ENCODE peak calls at places on chromosomes 3 and 15, in ten cellular contexts. One of them, this sample, is unnamed.
A peak's percentile ranks its signal among the peaks of the same experiment; 100 is the strongest.

GRCh38 chr15:25663515-25663914 is 199.6 kb downstream of the ATP10A start:
- DNase-seq in stomach: no peak
- DNase-seq in iPS DF 6.9: no peak
- DNase-seq in CD4-positive, CD25-positive, alpha-beta regulatory T cell: no peak
- DNase-seq in PC-3: no peak
- DNase-seq in cardiac muscle cell: no peak
- DNase-seq in neural progenitor cell: no peak
- DNase-seq in breast epithelium: no peak
- DNase-seq in CD4-positive, alpha-beta memory T cell: no peak
- DNase-seq in uterus: no peak
- DNase-seq in this sample: no peak

GRCh38 chr15:38555686-38556334 is 8.8 kb downstream of the RASGRP1 start:
- DNase-seq in stomach: no peak
- DNase-seq in iPS DF 6.9: no peak
- DNase-seq in CD4-positive, CD25-positive, alpha-beta regulatory T cell: no peak
- DNase-seq in PC-3: no peak
- DNase-seq in cardiac muscle cell: no peak
- DNase-seq in neural progenitor cell: no peak
- DNase-seq in breast epithelium: no peak
- DNase-seq in CD4-positive, alpha-beta memory T cell: no peak
- DNase-seq in uterus: no peak
- DNase-seq in this sample: no peak

GRCh38 chr3:49644684-49645083 is 29.5 kb upstream of the APEH start:
- DNase-seq in stomach: no peak
- DNase-seq in iPS DF 6.9: no peak
- DNase-seq in CD4-positive, CD25-positive, alpha-beta regulatory T cell: no peak
- DNase-seq in PC-3: no peak
- DNase-seq in cardiac muscle cell: no peak
- DNase-seq in neural progenitor cell: no peak
- DNase-seq in breast epithelium: no peak
- DNase-seq in CD4-positive, alpha-beta memory T cell: no peak
- DNase-seq in uterus: no peak
- DNase-seq in this sample: no peak

GRCh38 chr3:53836084-53836872 is 9.9 kb downstream of the CHDH start:
- DNase-seq in stomach: peak; percentile 22
- DNase-seq in iPS DF 6.9: no peak
- DNase-seq in CD4-positive, CD25-positive, alpha-beta regulatory T cell: no peak
- DNase-seq in PC-3: no peak
- DNase-seq in cardiac muscle cell: no peak
- DNase-seq in neural progenitor cell: no peak
- DNase-seq in breast epithelium: no peak
- DNase-seq in CD4-positive, alpha-beta memory T cell: no peak
- DNase-seq in uterus: no peak
- DNase-seq in this sample: no peak

GRCh38 chr15:48424076-48424475 is 92.8 kb downstream of the DUT start:
- DNase-seq in stomach: no peak
- DNase-seq in iPS DF 6.9: no peak
- DNase-seq in CD4-positive, CD25-positive, alpha-beta regulatory T cell: peak; percentile 5
- DNase-seq in PC-3: peak; percentile 60
- DNase-seq in cardiac muscle cell: no peak
- DNase-seq in neural progenitor cell: no peak
- DNase-seq in breast epithelium: no peak
- DNase-seq in CD4-positive, alpha-beta memory T cell: no peak
- DNase-seq in uterus: no peak
- DNase-seq in this sample: no peak

GRCh38 chr15:67777071-67777470 is 48.2 kb upstream of the SKOR1 start:
- DNase-seq in stomach: no peak
- DNase-seq in iPS DF 6.9: no peak
- DNase-seq in CD4-positive, CD25-positive, alpha-beta regulatory T cell: no peak
- DNase-seq in PC-3: no peak
- DNase-seq in cardiac muscle cell: no peak
- DNase-seq in neural progenitor cell: no peak
- DNase-seq in breast epithelium: no peak
- DNase-seq in CD4-positive, alpha-beta memory T cell: no peak
- DNase-seq in uterus: no peak
- DNase-seq in this sample: no peak

GRCh38 chr3:29486087-29486486 is 205.2 kb downstream of the RBMS3 start:
- DNase-seq in stomach: no peak
- DNase-seq in iPS DF 6.9: no peak
- DNase-seq in CD4-positive, CD25-positive, alpha-beta regulatory T cell: no peak
- DNase-seq in PC-3: peak; percentile 88
- DNase-seq in cardiac muscle cell: no peak
- DNase-seq in neural progenitor cell: no peak
- DNase-seq in breast epithelium: no peak
- DNase-seq in CD4-positive, alpha-beta memory T cell: no peak
- DNase-seq in uterus: no peak
- DNase-seq in this sample: no peak

GRCh38 chr15:58701376-58701775 is 48.1 kb downstream of the ADAM10 start:
- DNase-seq in stomach: no peak
- DNase-seq in iPS DF 6.9: no peak
- DNase-seq in CD4-positive, CD25-positive, alpha-beta regulatory T cell: no peak
- DNase-seq in PC-3: no peak
- DNase-seq in cardiac muscle cell: no peak
- DNase-seq in neural progenitor cell: no peak
- DNase-seq in breast epithelium: no peak
- DNase-seq in CD4-positive, alpha-beta memory T cell: no peak
- DNase-seq in uterus: no peak
- DNase-seq in this sample: no peak

GRCh38 chr3:193805448-193805847 is 212.4 kb downstream of the OPA1 start:
- DNase-seq in stomach: peak; percentile 67
- DNase-seq in iPS DF 6.9: no peak
- DNase-seq in CD4-positive, CD25-positive, alpha-beta regulatory T cell: no peak
- DNase-seq in PC-3: peak; percentile 99
- DNase-seq in cardiac muscle cell: peak; percentile 46
- DNase-seq in neural progenitor cell: no peak
- DNase-seq in breast epithelium: peak; percentile 97
- DNase-seq in CD4-positive, alpha-beta memory T cell: no peak
- DNase-seq in uterus: peak; percentile 62
- DNase-seq in this sample: no peak

GRCh38 chr15:31222769-31223345 is 103.8 kb upstream of the KLF13 start:
- DNase-seq in stomach: no peak
- DNase-seq in iPS DF 6.9: no peak
- DNase-seq in CD4-positive, CD25-positive, alpha-beta regulatory T cell: no peak
- DNase-seq in PC-3: no peak
- DNase-seq in cardiac muscle cell: no peak
- DNase-seq in neural progenitor cell: no peak
- DNase-seq in breast epithelium: no peak
- DNase-seq in CD4-positive, alpha-beta memory T cell: no peak
- DNase-seq in uterus: no peak
- DNase-seq in this sample: no peak

GRCh38 chr15:83164409-83165404 is 42.9 kb downstream of the HDGFL3 start:
- DNase-seq in stomach: no peak
- DNase-seq in iPS DF 6.9: no peak
- DNase-seq in CD4-positive, CD25-positive, alpha-beta regulatory T cell: peak; percentile 55
- DNase-seq in PC-3: peak; percentile 30
- DNase-seq in cardiac muscle cell: no peak
- DNase-seq in neural progenitor cell: no peak
- DNase-seq in breast epithelium: no peak
- DNase-seq in CD4-positive, alpha-beta memory T cell: peak; percentile 20
- DNase-seq in uterus: no peak
- DNase-seq in this sample: no peak

GRCh38 chr3:38528457-38528856 is 32.3 kb downstream of the EXOG start:
- DNase-seq in stomach: no peak
- DNase-seq in iPS DF 6.9: no peak
- DNase-seq in CD4-positive, CD25-positive, alpha-beta regulatory T cell: no peak
- DNase-seq in PC-3: peak; percentile 19
- DNase-seq in cardiac muscle cell: peak; percentile 46
- DNase-seq in neural progenitor cell: peak; percentile 70
- DNase-seq in breast epithelium: no peak
- DNase-seq in CD4-positive, alpha-beta memory T cell: no peak
- DNase-seq in uterus: no peak
- DNase-seq in this sample: no peak

GRCh38 chr3:190886945-190887344 is 24.5 kb upstream of the GMNC start:
- DNase-seq in stomach: no peak
- DNase-seq in iPS DF 6.9: no peak
- DNase-seq in CD4-positive, CD25-positive, alpha-beta regulatory T cell: no peak
- DNase-seq in PC-3: peak; percentile 51
- DNase-seq in cardiac muscle cell: no peak
- DNase-seq in neural progenitor cell: no peak
- DNase-seq in breast epithelium: no peak
- DNase-seq in CD4-positive, alpha-beta memory T cell: no peak
- DNase-seq in uterus: no peak
- DNase-seq in this sample: no peak

GRCh38 chr3:129936757-129937156 is 37.8 kb upstream of the TRH start:
- DNase-seq in stomach: peak; percentile 41
- DNase-seq in iPS DF 6.9: no peak
- DNase-seq in CD4-positive, CD25-positive, alpha-beta regulatory T cell: peak; percentile 59
- DNase-seq in PC-3: peak; percentile 30
- DNase-seq in cardiac muscle cell: no peak
- DNase-seq in neural progenitor cell: peak; percentile 88
- DNase-seq in breast epithelium: no peak
- DNase-seq in CD4-positive, alpha-beta memory T cell: peak; percentile 37
- DNase-seq in uterus: peak; percentile 34
- DNase-seq in this sample: peak; percentile 24

DNA sequence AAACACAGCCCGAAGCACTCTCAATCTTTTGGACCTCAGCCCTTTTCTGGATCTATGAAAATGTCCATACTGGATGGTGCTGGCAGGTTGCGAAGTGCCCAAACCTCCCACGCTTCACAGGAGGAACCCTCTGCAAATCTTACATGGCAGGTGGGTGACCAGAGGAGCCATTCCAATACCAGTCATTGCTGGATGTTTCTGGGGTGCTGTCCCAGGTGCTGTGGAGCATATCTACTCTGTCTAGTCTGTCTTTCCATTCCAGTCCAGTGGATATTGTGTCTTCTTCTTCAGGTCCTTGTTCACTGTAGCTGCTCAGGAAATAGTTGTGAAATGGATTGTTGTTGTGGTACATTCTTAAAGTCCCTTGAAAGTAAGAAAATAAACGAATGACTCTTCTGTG is 10.7 kb upstream of the ADIPOQ start:
- DNase-seq in stomach: no peak
- DNase-seq in iPS DF 6.9: no peak
- DNase-seq in CD4-positive, CD25-positive, alpha-beta regulatory T cell: no peak
- DNase-seq in PC-3: no peak
- DNase-seq in cardiac muscle cell: no peak
- DNase-seq in neural progenitor cell: no peak
- DNase-seq in breast epithelium: no peak
- DNase-seq in CD4-positive, alpha-beta memory T cell: no peak
- DNase-seq in uterus: no peak
- DNase-seq in this sample: no peak
- H3K27me3 ChIP-seq in stomach: peaks cover 3% of the 10 kb centered on the region
- H3K27me3 ChIP-seq in iPS DF 6.9: peaks cover 10% of the 10 kb centered on the region
- H3K27me3 ChIP-seq in CD4-positive, CD25-positive, alpha-beta regulatory T cell: peaks cover 40% of the 10 kb centered on the region
- H3K27me3 ChIP-seq in PC-3: peaks cover 50% of the 10 kb centered on the region
- H3K27me3 ChIP-seq in cardiac muscle cell: peaks cover 72% of the 10 kb centered on the region
- H3K27me3 ChIP-seq in neural progenitor cell: peaks cover 62% of the 10 kb centered on the region
- H3K27me3 ChIP-seq in breast epithelium: peaks cover 44% of the 10 kb centered on the region
- H3K27me3 ChIP-seq in CD4-positive, alpha-beta memory T cell: peaks cover 28% of the 10 kb centered on the region
- H3K27me3 ChIP-seq in uterus: peaks cover 43% of the 10 kb centered on the region
- H3K27me3 ChIP-seq in this sample: peaks cover 19% of the 10 kb centered on the region

GRCh38 chr15:50973605-50974004 is 65.1 kb downstream of the AP4E1 start:
- DNase-seq in stomach: no peak
- DNase-seq in iPS DF 6.9: no peak
- DNase-seq in CD4-positive, CD25-positive, alpha-beta regulatory T cell: no peak
- DNase-seq in PC-3: no peak
- DNase-seq in cardiac muscle cell: no peak
- DNase-seq in neural progenitor cell: no peak
- DNase-seq in breast epithelium: no peak
- DNase-seq in CD4-positive, alpha-beta memory T cell: no peak
- DNase-seq in uterus: no peak
- DNase-seq in this sample: no peak
- H3K36me3 ChIP-seq in stomach: peaks cover 76% of the 10 kb centered on the region
- H3K36me3 ChIP-seq in iPS DF 6.9: no peaks in the 10 kb centered on the region
- H3K36me3 ChIP-seq in CD4-positive, CD25-positive, alpha-beta regulatory T cell: peaks cover 68% of the 10 kb centered on the region
- H3K36me3 ChIP-seq in PC-3: peaks cover 27% of the 10 kb centered on the region
- H3K36me3 ChIP-seq in cardiac muscle cell: peaks cover 4% of the 10 kb centered on the region
- H3K36me3 ChIP-seq in neural progenitor cell: peaks cover 12% of the 10 kb centered on the region
- H3K36me3 ChIP-seq in breast epithelium: peaks cover 7% of the 10 kb centered on the region
- H3K36me3 ChIP-seq in CD4-positive, alpha-beta memory T cell: peaks cover 4% of the 10 kb centered on the region
- H3K36me3 ChIP-seq in uterus: no peaks in the 10 kb centered on the region
- H3K36me3 ChIP-seq in this sample: peaks cover 9% of the 10 kb centered on the region

DNA sequence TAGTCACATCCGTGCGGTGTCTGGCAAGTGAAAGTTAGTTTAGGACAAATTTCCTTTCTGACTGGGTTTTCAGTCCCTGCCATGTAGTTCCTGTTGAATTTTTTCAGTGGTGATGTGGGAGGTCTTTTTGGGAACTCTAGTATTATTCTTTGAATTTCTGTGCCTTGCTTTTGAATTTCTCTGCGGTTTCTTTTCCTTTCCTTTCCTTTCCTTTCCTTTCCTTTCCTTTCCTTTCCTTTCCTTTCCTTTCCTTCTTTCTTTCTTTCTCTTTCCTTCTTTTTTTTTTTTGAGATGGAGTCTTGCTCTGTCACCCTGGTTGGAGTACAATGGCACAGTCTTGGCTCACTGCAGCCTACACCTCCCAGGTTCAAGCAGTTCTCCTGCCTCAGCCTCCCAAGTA is 88.2 kb downstream of the CGNL1 start:
- DNase-seq in stomach: no peak
- DNase-seq in iPS DF 6.9: no peak
- DNase-seq in CD4-positive, CD25-positive, alpha-beta regulatory T cell: no peak
- DNase-seq in PC-3: no peak
- DNase-seq in cardiac muscle cell: no peak
- DNase-seq in neural progenitor cell: no peak
- DNase-seq in breast epithelium: no peak
- DNase-seq in CD4-positive, alpha-beta memory T cell: no peak
- DNase-seq in uterus: no peak
- DNase-seq in this sample: no peak
- H3K4me1 ChIP-seq in stomach: no peaks in the 10 kb centered on the region
- H3K4me1 ChIP-seq in iPS DF 6.9: no peaks in the 10 kb centered on the region
- H3K4me1 ChIP-seq in CD4-positive, CD25-positive, alpha-beta regulatory T cell: no peaks in the 10 kb centered on the region
- H3K4me1 ChIP-seq in PC-3: peaks cover 21% of the 10 kb centered on the region
- H3K4me1 ChIP-seq in cardiac muscle cell: peaks cover 24% of the 10 kb centered on the region
- H3K4me1 ChIP-seq in neural progenitor cell: peaks cover 13% of the 10 kb centered on the region
- H3K4me1 ChIP-seq in breast epithelium: no peaks in the 10 kb centered on the region
- H3K4me1 ChIP-seq in CD4-positive, alpha-beta memory T cell: no peaks in the 10 kb centered on the region
- H3K4me1 ChIP-seq in uterus: no peaks in the 10 kb centered on the region
- H3K4me1 ChIP-seq in this sample: no peaks in the 10 kb centered on the region

GRCh38 chr15:78396976-78397375 is 41.0 kb upstream of the IREB2 start:
- DNase-seq in stomach: peak; percentile 94
- DNase-seq in iPS DF 6.9: no peak
- DNase-seq in CD4-positive, CD25-positive, alpha-beta regulatory T cell: no peak
- DNase-seq in PC-3: peak; percentile 33
- DNase-seq in cardiac muscle cell: no peak
- DNase-seq in neural progenitor cell: no peak
- DNase-seq in breast epithelium: peak; percentile 73
- DNase-seq in CD4-positive, alpha-beta memory T cell: no peak
- DNase-seq in uterus: no peak
- DNase-seq in this sample: no peak

GRCh38 chr15:78396186-78396814 is 41.7 kb upstream of the IREB2 start:
- DNase-seq in stomach: no peak
- DNase-seq in iPS DF 6.9: no peak
- DNase-seq in CD4-positive, CD25-positive, alpha-beta regulatory T cell: no peak
- DNase-seq in PC-3: no peak
- DNase-seq in cardiac muscle cell: no peak
- DNase-seq in neural progenitor cell: no peak
- DNase-seq in breast epithelium: no peak
- DNase-seq in CD4-positive, alpha-beta memory T cell: no peak
- DNase-seq in uterus: no peak
- DNase-seq in this sample: no peak

GRCh38 chr15:78397382-78397781 is 40.6 kb upstream of the IREB2 start:
- DNase-seq in stomach: no peak
- DNase-seq in iPS DF 6.9: no peak
- DNase-seq in CD4-positive, CD25-positive, alpha-beta regulatory T cell: no peak
- DNase-seq in PC-3: no peak
- DNase-seq in cardiac muscle cell: no peak
- DNase-seq in neural progenitor cell: no peak
- DNase-seq in breast epithelium: no peak
- DNase-seq in CD4-positive, alpha-beta memory T cell: no peak
- DNase-seq in uterus: no peak
- DNase-seq in this sample: no peak

GRCh38 chr15:78398076-78398825 is 39.8 kb upstream of the IREB2 start:
- DNase-seq in stomach: no peak
- DNase-seq in iPS DF 6.9: no peak
- DNase-seq in CD4-positive, CD25-positive, alpha-beta regulatory T cell: no peak
- DNase-seq in PC-3: no peak
- DNase-seq in cardiac muscle cell: no peak
- DNase-seq in neural progenitor cell: no peak
- DNase-seq in breast epithelium: no peak
- DNase-seq in CD4-positive, alpha-beta memory T cell: no peak
- DNase-seq in uterus: no peak
- DNase-seq in this sample: no peak

GRCh38 chr15:78399081-78399480 is 38.9 kb upstream of the IREB2 start:
- DNase-seq in stomach: no peak
- DNase-seq in iPS DF 6.9: no peak
- DNase-seq in CD4-positive, CD25-positive, alpha-beta regulatory T cell: no peak
- DNase-seq in PC-3: no peak
- DNase-seq in cardiac muscle cell: no peak
- DNase-seq in neural progenitor cell: no peak
- DNase-seq in breast epithelium: no peak
- DNase-seq in CD4-positive, alpha-beta memory T cell: no peak
- DNase-seq in uterus: no peak
- DNase-seq in this sample: no peak
- H3K27me3 ChIP-seq in stomach: no peaks in the 10 kb centered on the region
- H3K27me3 ChIP-seq in iPS DF 6.9: no peaks in the 10 kb centered on the region
- H3K27me3 ChIP-seq in CD4-positive, CD25-positive, alpha-beta regulatory T cell: no peaks in the 10 kb centered on the region
- H3K27me3 ChIP-seq in PC-3: no peaks in the 10 kb centered on the region
- H3K27me3 ChIP-seq in cardiac muscle cell: no peaks in the 10 kb centered on the region
- H3K27me3 ChIP-seq in neural progenitor cell: no peaks in the 10 kb centered on the region
- H3K27me3 ChIP-seq in breast epithelium: no peaks in the 10 kb centered on the region
- H3K27me3 ChIP-seq in CD4-positive, alpha-beta memory T cell: no peaks in the 10 kb centered on the region
- H3K27me3 ChIP-seq in uterus: no peaks in the 10 kb centered on the region
- H3K27me3 ChIP-seq in this sample: no peaks in the 10 kb centered on the region

This sample was measured in CD8-positive, alpha-beta T cell.